ENCODE peak calls at places on chromosomes 11 and 22, in seven cellular contexts. J is Peyer's patch, T is spleen, R is body of pancreas, A is tibial nerve, Q is esophagus squamous epithelium, K is IMR-90. V is an unnamed sample.

GRCh38 chr11:100827934-100828661 is 141.0 kb downstream of the ARHGAP42 start:
- DNase-seq in J (no peak), T (no peak), R (peak; percentile 19), A (no peak), Q (no peak), K (peak; percentile 84), V (no peak)

GRCh38 chr11:113593698-113594308 is 112.3 kb downstream of the TMPRSS5 start:
- DNase-seq in J (no peak), T (no peak), R (no peak), A (no peak), Q (no peak), K (no peak), V (no peak)

GRCh38 chr11:114132944-114133394 is 73.5 kb downstream of the ZBTB16 start:
- DNase-seq in J (no peak), T (peak; percentile 69), R (peak; percentile 37), A (no peak), Q (no peak), K (no peak), V (no peak)

GRCh38 chr11:11976476-11977187 is 31.8 kb downstream of the DKK3 start:
- DNase-seq in J (no peak), T (no peak), R (no peak), A (no peak), Q (no peak), K (no peak), V (no peak)

GRCh38 chr11:9574556-9574805 is 1.0 kb downstream of the WEE1 start:
- DNase-seq in J (peak; percentile 33), T (peak; percentile 88), R (peak; percentile 39), A (no peak), Q (no peak), K (no peak), V (peak; percentile 33)

GRCh38 chr11:30000986-30001385 is 15.8 kb downstream of the KCNA4 start:
- DNase-seq in J (no peak), T (no peak), R (no peak), A (no peak), Q (no peak), K (no peak), V (no peak)

GRCh38 chr11:27161071-27161470 is 120.5 kb downstream of the BBOX1 start:
- DNase-seq in J (no peak), T (no peak), R (no peak), A (no peak), Q (no peak), K (peak; percentile 68), V (no peak)

GRCh38 chr22:25148149-25148691 is 51.4 kb upstream of the CRYBB3 start:
- DNase-seq in J (no peak), T (no peak), R (peak; percentile 60), A (no peak), Q (no peak), K (no peak), V (peak; percentile 71)

GRCh38 chr11:128448487-128448886 is 138.9 kb downstream of the ETS1 start:
- DNase-seq in J (no peak), T (no peak), R (peak; percentile 89), A (no peak), Q (no peak), K (peak; percentile 87), V (no peak)

GRCh38 chr11:81345609-81346008 is 1388.1 kb downstream of the FAM181B start:
- DNase-seq in J (no peak), T (no peak), R (no peak), A (no peak), Q (no peak), K (no peak), V (no peak)

GRCh38 chr22:24465566-24465965 is 29.6 kb upstream of the UPB1 start:
- DNase-seq in J (no peak), T (no peak), R (no peak), A (no peak), Q (no peak), K (peak; percentile 94), V (no peak)

GRCh38 chr22:42553475-42554361 is at the start of gene SERHL2:
- DNase-seq in J (peak; percentile 93), T (peak; percentile 95), R (peak; percentile 88), A (peak; percentile 77), Q (no peak), K (peak; percentile 55), V (peak; percentile 89)

GRCh38 chr11:117281159-117281558 is 10.0 kb upstream of the BACE1-AS start:
- DNase-seq in J (no peak), T (no peak), R (no peak), A (no peak), Q (no peak), K (peak; percentile 99), V (peak; percentile 49)

GRCh38 chr11:12331239-12331874 is 46.0 kb upstream of the PARVA start:
- DNase-seq in J (peak; percentile 39), T (no peak), R (peak; percentile 91), A (peak; percentile 87), Q (no peak), K (peak; percentile 88), V (peak; percentile 91)

GRCh38 chr11:12119502-12119901 is 9.1 kb downstream of the MICAL2 start:
- DNase-seq in J (no peak), T (no peak), R (no peak), A (no peak), Q (no peak), K (no peak), V (no peak)

GRCh38 chr11:111310088-111310487 is 11.7 kb downstream of the POU2AF3 start:
- DNase-seq in J (no peak), T (no peak), R (no peak), A (no peak), Q (no peak), K (no peak), V (no peak)

GRCh38 chr11:20669833-20670684 is 673 bp downstream of the NELL1 start:
- DNase-seq in J (no peak), T (no peak), R (no peak), A (no peak), Q (no peak), K (no peak), V (no peak)

GRCh38 chr22:22516992-22517391 is 3.1 kb downstream of the ZNF280A start:
- DNase-seq in J (no peak), T (no peak), R (no peak), A (no peak), Q (no peak), K (no peak), V (no peak)

GRCh38 chr11:43693069-43693468 is 12.5 kb downstream of the HSD17B12 start:
- DNase-seq in J (no peak), T (no peak), R (no peak), A (no peak), Q (no peak), K (no peak), V (no peak)

GRCh38 chr11:64352099-64353005 is 6.6 kb upstream of the RPS6KA4 start:
- DNase-seq in J (no peak), T (no peak), R (no peak), A (no peak), Q (no peak), K (no peak), V (no peak)

GRCh38 chr11:134038897-134039470 is 29.9 kb upstream of the JAM3 start:
- DNase-seq in J (no peak), T (no peak), R (no peak), A (no peak), Q (no peak), K (peak; percentile 21), V (peak; percentile 40)

GRCh38 chr22:40485813-40486610 is 115.6 kb downstream of the SGSM3 start:
- DNase-seq in J (no peak), T (no peak), R (peak; percentile 25), A (no peak), Q (no peak), K (peak; percentile 60), V (no peak)

GRCh38 chr22:40491990-40492631 is 121.7 kb downstream of the SGSM3 start:
- DNase-seq in J (no peak), T (no peak), R (no peak), A (no peak), Q (no peak), K (peak; percentile 40), V (no peak)

GRCh38 chr22:40484906-40485660 is 114.7 kb downstream of the SGSM3 start:
- DNase-seq in J (no peak), T (no peak), R (no peak), A (no peak), Q (no peak), K (peak; percentile 47), V (no peak)

GRCh38 chr22:40486962-40487602 is 116.7 kb downstream of the SGSM3 start:
- DNase-seq in J (no peak), T (no peak), R (no peak), A (no peak), Q (no peak), K (no peak), V (no peak)

DNA sequence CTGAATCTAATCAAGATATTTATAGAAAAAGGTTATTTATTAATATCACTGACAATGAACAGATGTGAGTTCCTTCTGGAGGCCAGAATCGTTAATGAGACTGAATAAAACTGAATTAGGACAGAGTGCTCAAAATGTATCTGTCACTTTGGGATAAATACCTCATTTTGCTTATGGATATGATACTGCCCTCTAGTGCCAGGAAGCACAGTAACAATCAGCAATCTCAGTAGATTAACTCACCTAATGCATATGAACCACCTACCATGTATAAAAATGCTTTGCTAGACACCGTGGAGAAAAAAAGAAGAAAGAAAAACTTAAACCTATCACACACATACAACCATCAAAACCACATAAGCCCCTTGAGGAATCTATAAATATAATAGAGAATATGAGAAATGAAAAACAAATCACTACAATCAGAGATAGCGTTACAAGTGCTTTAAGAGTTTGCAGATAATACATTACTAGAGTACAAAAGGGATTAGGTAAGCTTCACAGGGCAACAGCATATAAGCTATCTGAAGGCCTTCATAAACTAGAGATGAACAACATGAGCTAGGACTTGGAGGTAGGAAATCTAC is 117.4 kb downstream of the SGSM3 start:
- DNase-seq in J (no peak), T (no peak), R (no peak), A (no peak), Q (no peak), K (peak; percentile 47), V (no peak)
- TF ChIP-seq CTCF in J (peak; percentile 62), T (peak; percentile 58), R (peak; percentile 70), A (peak; percentile 59), Q (peak; percentile 42), K (peak; percentile 69), V (no peak)

GRCh38 chr22:19941365-19942070 is at the start of the genes COMT and TXNRD2:
- DNase-seq in J (peak; percentile 68), T (peak; percentile 95), R (peak; percentile 75), A (peak; percentile 41), Q (no peak), K (peak; percentile 57), V (peak; percentile 66)
- TF ChIP-seq POLR2A in J (peak; percentile 32), T (no peak), R (peak; percentile 51), A (no peak), Q (peak; percentile 45), K (peak; percentile 69), V (no peak)

GRCh38 chr11:66085071-66085470 is 15.0 kb downstream of the PACS1 start:
- DNase-seq in J (no peak), T (no peak), R (no peak), A (no peak), Q (no peak), K (no peak), V (no peak)
- H3K27ac ChIP-seq in J (no peak overlapping the region), T (no peak overlapping the region), R (no peak overlapping the region), A (no peak overlapping the region), Q (no peak overlapping the region), K (no peak overlapping the region), V (no peak overlapping the region)

DNA sequence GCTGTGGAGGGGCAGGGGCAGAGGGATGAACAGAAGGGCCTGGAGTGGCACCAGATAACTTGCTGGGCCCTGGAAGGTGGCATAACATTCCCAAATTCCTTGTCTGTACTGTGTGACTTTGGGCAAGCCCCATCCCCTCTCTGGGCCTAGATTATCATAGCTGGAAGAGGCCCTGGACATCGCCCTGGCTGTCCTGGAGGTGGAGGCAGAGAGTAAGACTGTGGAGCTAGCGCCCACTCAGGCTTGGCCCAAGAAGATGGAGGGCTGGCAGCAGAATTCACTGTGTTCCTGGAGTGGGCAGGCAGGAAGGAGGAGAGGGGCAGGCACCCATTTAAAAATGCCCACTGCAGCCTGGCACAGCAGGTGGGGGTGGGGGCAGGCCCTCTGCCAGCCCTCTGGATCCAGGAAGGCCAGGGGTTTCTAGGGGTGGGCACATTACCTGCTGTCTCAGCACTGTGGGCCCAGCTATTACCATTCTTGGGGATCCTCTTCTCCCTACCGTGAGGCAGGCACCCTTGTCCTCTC is 22.6 kb downstream of the ARHGEF17 start:
- DNase-seq in J (no peak), T (no peak), R (no peak), A (no peak), Q (no peak), K (peak; percentile 61), V (no peak)
- TF ChIP-seq CTCF in J (no peak), T (no peak), R (no peak), A (peak; percentile 49), Q (no peak), K (peak; percentile 62), V (no peak)